ENCODE peak calls at places on chromosomes 6 and 20, in six cellular contexts. N is A549, E is HepG2, K is K562, O is GM12878, V is endothelial cell of umbilical vein. W is an unnamed sample.

GRCh38 chr6:36505744-36506534 is 41.3 kb downstream of the STK38 start:
- DNase-seq in N (no peak), E (no peak), K (no peak), O (no peak), V (no peak), W (no peak)

GRCh38 chr6:14765106-14765505 is 480.8 kb upstream of the JARID2 start:
- DNase-seq in N (peak), E (no peak), K (no peak), O (no peak), V (no peak), W (peak)

GRCh38 chr20:51935003-51935358 is 132.7 kb upstream of the SALL4 start:
- DNase-seq in N (no peak), E (no peak), K (no peak), O (no peak), V (no peak), W (no peak)

GRCh38 chr6:93721386-93722048 is 302.2 kb upstream of the EPHA7 start:
- DNase-seq in N (peak), E (peak), K (no peak), O (no peak), V (peak), W (peak)

GRCh38 chr6:148523551-148523950 is 180.9 kb downstream of the SASH1 start:
- DNase-seq in N (no peak), E (no peak), K (no peak), O (no peak), V (no peak), W (no peak)

GRCh38 chr20:9149796-9150195 is 80.9 kb downstream of the PLCB4 start:
- DNase-seq in N (no peak), E (no peak), K (no peak), O (no peak), V (no peak), W (no peak)

GRCh38 chr6:160960839-160961238 is 30.7 kb upstream of the MAP3K4 start:
- DNase-seq in N (no peak), E (no peak), K (no peak), O (no peak), V (no peak), W (no peak)

GRCh38 chr6:139367810-139368321 is 6.6 kb downstream of the CITED2 start:
- DNase-seq in N (no peak), E (no peak), K (no peak), O (no peak), V (peak), W (peak)

GRCh38 chr6:119002069-119002468 is 67.1 kb upstream of the MCM9 start:
- DNase-seq in N (no peak), E (no peak), K (no peak), O (no peak), V (no peak), W (no peak)

GRCh38 chr20:40506567-40506966 is 182.5 kb downstream of the MAFB start:
- DNase-seq in N (peak), E (peak), K (peak), O (no peak), V (peak), W (peak)

GRCh38 chr6:33205172-33206026 is 944 bp downstream of the HSD17B8 start:
- DNase-seq in N (peak), E (no peak), K (no peak), O (no peak), V (no peak), W (peak)

GRCh38 chr6:26349964-26350857 is 14.8 kb upstream of the BTN3A2 start:
- DNase-seq in N (no peak), E (peak), K (peak), O (no peak), V (no peak), W (no peak)

GRCh38 chr6:110181131-110182027 is 1.2 kb downstream of the CDC40 start:
- DNase-seq in N (no peak), E (no peak), K (no peak), O (no peak), V (peak), W (peak)

GRCh38 chr6:168928012-168928411 is 325.6 kb downstream of the THBS2 start:
- DNase-seq in N (no peak), E (no peak), K (no peak), O (no peak), V (no peak), W (no peak)

GRCh38 chr6:119119989-119120388 is 41.5 kb upstream of the FAM184A start:
- DNase-seq in N (no peak), E (no peak), K (no peak), O (no peak), V (no peak), W (peak)

GRCh38 chr6:169801396-169802160 is 50.2 kb downstream of the ERMARD start:
- DNase-seq in N (no peak), E (no peak), K (no peak), O (no peak), V (no peak), W (peak)

GRCh38 chr6:146990284-146990683 is 213.9 kb upstream of the STXBP5 start:
- DNase-seq in N (peak), E (peak), K (no peak), O (no peak), V (no peak), W (no peak)

GRCh38 chr20:5557123-5557522 is 193.1 kb upstream of the SHLD1 start:
- DNase-seq in N (peak), E (peak), K (peak), O (peak), V (peak), W (peak)

GRCh38 chr6:80728830-80729229 is 622.4 kb downstream of the BCKDHB start:
- DNase-seq in N (no peak), E (no peak), K (no peak), O (no peak), V (no peak), W (no peak)

GRCh38 chr20:14538433-14538832 is 201.0 kb upstream of the FLRT3 start:
- DNase-seq in N (no peak), E (no peak), K (no peak), O (peak), V (no peak), W (no peak)

GRCh38 chr20:49534314-49534713 is 33.6 kb downstream of the PTGIS start:
- DNase-seq in N (peak), E (peak), K (peak), O (peak), V (peak), W (peak)

GRCh38 chr6:114783083-114783482 is 440.3 kb upstream of the HS3ST5 start:
- DNase-seq in N (no peak), E (no peak), K (no peak), O (no peak), V (no peak), W (no peak)

GRCh38 chr6:24497254-24497989 is 2.7 kb downstream of the ALDH5A1 start:
- DNase-seq in N (peak), E (no peak), K (no peak), O (no peak), V (no peak), W (no peak)

GRCh38 chr6:31729979-31730630 is 1.0 kb upstream of the DDAH2 start:
- DNase-seq in N (peak), E (peak), K (peak), O (no peak), V (peak), W (peak)

GRCh38 chr20:33475381-33476160 is 14.3 kb upstream of the CBFA2T2 start:
- DNase-seq in N (no peak), E (no peak), K (no peak), O (no peak), V (no peak), W (no peak)

GRCh38 chr6:157145656-157146285 is 177.5 kb downstream of the TMEM242 start:
- DNase-seq in N (no peak), E (no peak), K (no peak), O (no peak), V (peak), W (no peak)

GRCh38 chr6:154590770-154591169 is 80.3 kb upstream of the CNKSR3 start:
- DNase-seq in N (no peak), E (no peak), K (no peak), O (no peak), V (no peak), W (no peak)

GRCh38 chr20:18276821-18277220 is 11.5 kb upstream of the ZNF133 start:
- DNase-seq in N (peak), E (peak), K (peak), O (no peak), V (peak), W (peak)

DNA sequence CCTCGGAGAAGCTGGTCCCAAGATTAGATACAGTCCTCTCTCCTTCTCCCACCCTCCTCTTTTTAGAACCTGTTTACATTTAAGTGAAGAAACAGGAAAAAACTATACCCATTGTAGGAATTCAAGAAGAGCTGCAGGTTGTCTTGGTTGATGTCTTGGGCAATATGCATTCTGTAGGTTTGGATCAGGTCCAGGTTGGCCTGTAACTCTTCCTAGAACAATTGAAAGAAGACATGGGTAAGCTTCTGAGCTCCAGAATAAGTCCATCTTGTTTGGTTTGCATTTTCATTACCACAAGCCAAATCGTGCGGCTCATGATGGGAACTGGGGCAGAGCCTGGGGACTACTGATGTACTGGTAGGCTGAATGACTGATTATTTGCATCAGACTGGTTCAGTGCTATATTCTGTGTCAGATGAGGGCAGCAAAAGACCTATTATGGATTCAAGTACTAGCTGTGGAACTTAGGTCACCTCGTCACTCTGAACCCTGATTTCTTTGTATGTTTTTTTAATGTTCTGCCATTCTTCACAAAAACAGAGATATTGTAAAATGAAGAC is 20.3 kb upstream of the SLA2 start:
- DNase-seq in N (peak), E (peak), K (no peak), O (no peak), V (peak), W (peak)
- TF ChIP-seq MYC in N (no peak), E (no peak), K (no peak), O (no peak), V (no peak), W (no peak)

GRCh38 chr20:1373036-1373435 is 19.8 kb downstream of the FKBP1A start:
- DNase-seq in N (no peak), E (no peak), K (no peak), O (no peak), V (no peak), W (no peak)

GRCh38 chr20:1373614-1374013 is 19.2 kb downstream of the FKBP1A start:
- DNase-seq in N (no peak), E (no peak), K (no peak), O (no peak), V (peak), W (no peak)

GRCh38 chr20:1376007-1376406 is 16.8 kb downstream of the FKBP1A start:
- DNase-seq in N (no peak), E (no peak), K (no peak), O (no peak), V (no peak), W (peak)

GRCh38 chr20:1375515-1375914 is 17.3 kb downstream of the FKBP1A start:
- DNase-seq in N (no peak), E (no peak), K (no peak), O (no peak), V (peak), W (peak)

DNA sequence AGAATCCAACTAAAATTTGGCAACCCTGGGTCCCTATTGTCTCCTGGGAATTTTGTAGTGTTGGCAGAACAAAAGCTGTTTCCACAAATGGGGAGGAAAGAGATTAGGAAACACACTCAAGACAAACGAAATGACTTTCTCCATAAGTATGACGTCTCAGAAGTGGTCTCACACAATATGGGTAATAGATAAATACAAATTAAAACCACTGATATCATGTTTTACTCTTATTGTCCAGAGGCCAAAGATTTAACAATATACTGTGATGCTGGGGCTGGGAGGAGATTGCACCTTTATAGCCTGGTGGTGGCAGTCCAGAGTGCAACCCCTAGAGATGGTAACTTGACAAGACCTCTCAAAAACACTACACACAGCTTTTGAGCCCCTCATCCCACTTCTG is 18.6 kb downstream of the FKBP1A start:
- DNase-seq in N (no peak), E (no peak), K (no peak), O (no peak), V (peak), W (no peak)
- TF ChIP-seq CTCF in N (no peak), E (no peak), K (no peak), O (no peak), V (no peak), W (no peak)

GRCh38 chr6:22727709-22728108 is 158.3 kb downstream of the HDGFL1 start:
- DNase-seq in N (no peak), E (no peak), K (no peak), O (no peak), V (no peak), W (no peak)
- TF ChIP-seq MYC in N (no peak), E (no peak), K (no peak), O (no peak), V (no peak), W (no peak)

GRCh38 chr20:42027746-42028268 is 409.6 kb upstream of the CHD6 start:
- DNase-seq in N (no peak), E (no peak), K (no peak), O (no peak), V (no peak), W (peak)
- TF ChIP-seq CTCF in N (no peak), E (peak), K (no peak), O (no peak), V (no peak), W (no peak)

GRCh38 chr20:62540504-62540903 is 64.7 kb upstream of the GATA5 start:
- DNase-seq in N (no peak), E (no peak), K (peak), O (no peak), V (no peak), W (no peak)
- TF ChIP-seq MYC in N (no peak), E (no peak), K (no peak), O (no peak), V (no peak), W (no peak)

GRCh38 chr6:8499540-8499939 is 64.2 kb upstream of the SLC35B3 start:
- DNase-seq in N (peak), E (peak), K (no peak), O (no peak), V (no peak), W (peak)
- TF ChIP-seq CTCF in N (peak), E (peak), K (peak), O (peak), V (no peak), W (peak)

DNA sequence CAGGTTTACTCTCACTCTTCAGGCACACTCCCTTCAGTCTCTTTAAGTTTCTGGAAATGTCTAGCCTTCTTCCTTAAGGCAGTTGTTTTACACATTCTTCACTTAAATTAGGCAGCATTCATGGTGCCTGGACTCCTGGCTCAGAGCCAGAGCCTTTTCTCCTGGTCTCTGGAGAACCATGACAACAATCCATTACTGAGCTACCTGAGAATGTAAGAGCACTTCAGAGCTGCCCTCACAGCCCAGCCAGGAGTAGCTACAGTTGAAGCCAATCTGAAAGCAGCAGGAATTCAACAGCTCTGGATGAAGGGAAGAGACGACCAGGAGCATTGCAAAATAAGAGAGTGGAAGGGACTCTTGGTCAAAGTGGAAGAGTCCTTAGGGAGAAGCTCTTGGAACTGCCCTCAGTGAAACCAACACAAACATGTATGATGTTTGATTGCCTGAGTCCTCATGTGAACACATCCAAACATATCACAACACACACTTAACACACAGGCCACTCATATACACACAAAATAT is 416.8 kb upstream of the SPTLC3 start:
- DNase-seq in N (no peak), E (no peak), K (no peak), O (no peak), V (no peak), W (no peak)
- TF ChIP-seq MYC in N (no peak), E (no peak), K (no peak), O (no peak), V (no peak), W (no peak)

GRCh38 chr20:23358923-23359572 is 2.9 kb upstream of the GZF1 start:
- DNase-seq in N (no peak), E (peak), K (no peak), O (no peak), V (no peak), W (no peak)

GRCh38 chr20:23363257-23363649 is 1.3 kb downstream of the GZF1 start:
- DNase-seq in N (no peak), E (no peak), K (no peak), O (no peak), V (no peak), W (no peak)

GRCh38 chr20:23361108-23361650 is 803 bp upstream of the GZF1 start:
- DNase-seq in N (peak), E (peak), K (no peak), O (no peak), V (no peak), W (no peak)

GRCh38 chr20:23362392-23363256 is 642 bp downstream of the GZF1 start:
- DNase-seq in N (no peak), E (peak), K (no peak), O (no peak), V (no peak), W (peak)

GRCh38 chr20:23361651-23362391 is at the start of gene GZF1:
- DNase-seq in N (peak), E (peak), K (peak), O (peak), V (peak), W (peak)
- TF ChIP-seq CTCF in N (no peak), E (peak), K (no peak), O (no peak), V (no peak), W (no peak)

GRCh38 chr20:3760980-3761379 is 6.6 kb downstream of the ADISSP start:
- DNase-seq in N (no peak), E (no peak), K (no peak), O (no peak), V (no peak), W (no peak)
- TF ChIP-seq MYC in N (no peak), E (no peak), K (no peak), O (no peak), V (no peak), W (no peak)